ENCODE peak calls at places on chromosomes 2 and 18, in nine cellular contexts. One of them, this sample, is unnamed.
A peak's percentile ranks its signal among the peaks of the same experiment; 100 is the strongest.

GRCh38 chr2:203035879-203036470 is 21.3 kb downstream of the NBEAL1 start:
- DNase-seq in fibroblast of pulmonary artery: no peak
- DNase-seq in BJ: no peak
- DNase-seq in psoas muscle: no peak
- DNase-seq in colonic mucosa: no peak
- DNase-seq in dorsolateral prefrontal cortex: no peak
- DNase-seq in CD8-positive, alpha-beta T cell: no peak
- DNase-seq in heart left ventricle: no peak
- DNase-seq in ovary: no peak
- DNase-seq in this sample: no peak

GRCh38 chr18:64037812-64038414 is 68.0 kb downstream of the SERPINB8 start:
- DNase-seq in psoas muscle: no peak
- DNase-seq in dorsolateral prefrontal cortex: no peak
- DNase-seq in ovary: no peak
- DNase-seq in BJ: no peak
- DNase-seq in fibroblast of pulmonary artery: peak; percentile 36
- DNase-seq in CD8-positive, alpha-beta T cell: no peak
- DNase-seq in colonic mucosa: no peak
- DNase-seq in heart left ventricle: no peak
- DNase-seq in this sample: no peak

GRCh38 chr2:30756051-30756719 is 51.1 kb downstream of the CAPN13 start:
- DNase-seq in dorsolateral prefrontal cortex: no peak
- DNase-seq in heart left ventricle: no peak
- DNase-seq in BJ: peak; percentile 20
- DNase-seq in ovary: no peak
- DNase-seq in colonic mucosa: no peak
- DNase-seq in CD8-positive, alpha-beta T cell: no peak
- DNase-seq in psoas muscle: no peak
- DNase-seq in fibroblast of pulmonary artery: no peak
- DNase-seq in this sample: no peak

GRCh38 chr18:28032177-28032576 is 144.8 kb downstream of the CDH2 start:
- DNase-seq in heart left ventricle: no peak
- DNase-seq in psoas muscle: no peak
- DNase-seq in ovary: no peak
- DNase-seq in CD8-positive, alpha-beta T cell: no peak
- DNase-seq in fibroblast of pulmonary artery: no peak
- DNase-seq in BJ: no peak
- DNase-seq in dorsolateral prefrontal cortex: no peak
- DNase-seq in colonic mucosa: no peak
- DNase-seq in this sample: no peak

GRCh38 chr18:8699948-8700347 is 5.4 kb upstream of the MTCL1 start:
- DNase-seq in psoas muscle: no peak
- DNase-seq in heart left ventricle: no peak
- DNase-seq in CD8-positive, alpha-beta T cell: no peak
- DNase-seq in dorsolateral prefrontal cortex: no peak
- DNase-seq in colonic mucosa: no peak
- DNase-seq in ovary: no peak
- DNase-seq in BJ: no peak
- DNase-seq in fibroblast of pulmonary artery: no peak
- DNase-seq in this sample: no peak

GRCh38 chr2:46334389-46335345 is 37.5 kb downstream of the EPAS1 start:
- DNase-seq in dorsolateral prefrontal cortex: no peak
- DNase-seq in colonic mucosa: no peak
- DNase-seq in heart left ventricle: no peak
- DNase-seq in CD8-positive, alpha-beta T cell: no peak
- DNase-seq in BJ: peak; percentile 95
- DNase-seq in fibroblast of pulmonary artery: peak; percentile 92
- DNase-seq in ovary: no peak
- DNase-seq in psoas muscle: no peak
- DNase-seq in this sample: no peak

GRCh38 chr2:233966388-233966787 is 49.2 kb downstream of the TRPM8 start:
- DNase-seq in CD8-positive, alpha-beta T cell: no peak
- DNase-seq in fibroblast of pulmonary artery: no peak
- DNase-seq in dorsolateral prefrontal cortex: peak; percentile 39
- DNase-seq in BJ: no peak
- DNase-seq in colonic mucosa: no peak
- DNase-seq in ovary: no peak
- DNase-seq in heart left ventricle: no peak
- DNase-seq in psoas muscle: no peak
- DNase-seq in this sample: no peak

GRCh38 chr18:43396266-43396665 is 119.0 kb upstream of the SYT4 start:
- DNase-seq in heart left ventricle: no peak
- DNase-seq in fibroblast of pulmonary artery: peak; percentile 35
- DNase-seq in CD8-positive, alpha-beta T cell: no peak
- DNase-seq in dorsolateral prefrontal cortex: no peak
- DNase-seq in BJ: no peak
- DNase-seq in colonic mucosa: no peak
- DNase-seq in psoas muscle: no peak
- DNase-seq in ovary: no peak
- DNase-seq in this sample: no peak

GRCh38 chr2:168731550-168732128 is 70.8 kb upstream of the NOSTRIN start:
- DNase-seq in dorsolateral prefrontal cortex: no peak
- DNase-seq in ovary: no peak
- DNase-seq in psoas muscle: no peak
- DNase-seq in BJ: no peak
- DNase-seq in fibroblast of pulmonary artery: no peak
- DNase-seq in heart left ventricle: no peak
- DNase-seq in CD8-positive, alpha-beta T cell: no peak
- DNase-seq in colonic mucosa: no peak
- DNase-seq in this sample: no peak

GRCh38 chr2:190527214-190527613 is 7.3 kb downstream of the NEMP2 start:
- DNase-seq in CD8-positive, alpha-beta T cell: no peak
- DNase-seq in dorsolateral prefrontal cortex: no peak
- DNase-seq in heart left ventricle: no peak
- DNase-seq in ovary: no peak
- DNase-seq in fibroblast of pulmonary artery: no peak
- DNase-seq in BJ: no peak
- DNase-seq in psoas muscle: no peak
- DNase-seq in colonic mucosa: no peak
- DNase-seq in this sample: no peak

GRCh38 chr2:234661146-234661545 is 164.3 kb upstream of the ARL4C start:
- DNase-seq in heart left ventricle: no peak
- DNase-seq in psoas muscle: no peak
- DNase-seq in ovary: no peak
- DNase-seq in dorsolateral prefrontal cortex: no peak
- DNase-seq in colonic mucosa: no peak
- DNase-seq in CD8-positive, alpha-beta T cell: no peak
- DNase-seq in BJ: no peak
- DNase-seq in fibroblast of pulmonary artery: no peak
- DNase-seq in this sample: peak; percentile 25

GRCh38 chr2:183359867-183360266 is 235.6 kb downstream of the NUP35 start:
- DNase-seq in fibroblast of pulmonary artery: peak; percentile 40
- DNase-seq in dorsolateral prefrontal cortex: no peak
- DNase-seq in psoas muscle: no peak
- DNase-seq in heart left ventricle: no peak
- DNase-seq in CD8-positive, alpha-beta T cell: no peak
- DNase-seq in BJ: no peak
- DNase-seq in ovary: no peak
- DNase-seq in colonic mucosa: no peak
- DNase-seq in this sample: no peak

GRCh38 chr2:157593411-157593810 is 35.3 kb downstream of the ACVR1C start:
- DNase-seq in ovary: no peak
- DNase-seq in BJ: no peak
- DNase-seq in colonic mucosa: no peak
- DNase-seq in dorsolateral prefrontal cortex: no peak
- DNase-seq in heart left ventricle: no peak
- DNase-seq in fibroblast of pulmonary artery: no peak
- DNase-seq in psoas muscle: no peak
- DNase-seq in CD8-positive, alpha-beta T cell: no peak
- DNase-seq in this sample: no peak

GRCh38 chr2:157596992-157597681 is 31.5 kb downstream of the ACVR1C start:
- DNase-seq in dorsolateral prefrontal cortex: peak; percentile 22
- DNase-seq in heart left ventricle: no peak
- DNase-seq in colonic mucosa: no peak
- DNase-seq in fibroblast of pulmonary artery: peak; percentile 20
- DNase-seq in ovary: peak; percentile 57
- DNase-seq in psoas muscle: no peak
- DNase-seq in CD8-positive, alpha-beta T cell: peak; percentile 62
- DNase-seq in BJ: no peak
- DNase-seq in this sample: no peak

GRCh38 chr2:157587576-157587975 is 41.1 kb downstream of the ACVR1C start:
- DNase-seq in psoas muscle: no peak
- DNase-seq in fibroblast of pulmonary artery: no peak
- DNase-seq in CD8-positive, alpha-beta T cell: no peak
- DNase-seq in dorsolateral prefrontal cortex: no peak
- DNase-seq in BJ: no peak
- DNase-seq in ovary: no peak
- DNase-seq in colonic mucosa: no peak
- DNase-seq in heart left ventricle: no peak
- DNase-seq in this sample: no peak

GRCh38 chr2:157592374-157592773 is 36.3 kb downstream of the ACVR1C start:
- DNase-seq in psoas muscle: no peak
- DNase-seq in colonic mucosa: no peak
- DNase-seq in dorsolateral prefrontal cortex: no peak
- DNase-seq in BJ: no peak
- DNase-seq in ovary: no peak
- DNase-seq in fibroblast of pulmonary artery: no peak
- DNase-seq in CD8-positive, alpha-beta T cell: no peak
- DNase-seq in heart left ventricle: no peak
- DNase-seq in this sample: no peak

DNA sequence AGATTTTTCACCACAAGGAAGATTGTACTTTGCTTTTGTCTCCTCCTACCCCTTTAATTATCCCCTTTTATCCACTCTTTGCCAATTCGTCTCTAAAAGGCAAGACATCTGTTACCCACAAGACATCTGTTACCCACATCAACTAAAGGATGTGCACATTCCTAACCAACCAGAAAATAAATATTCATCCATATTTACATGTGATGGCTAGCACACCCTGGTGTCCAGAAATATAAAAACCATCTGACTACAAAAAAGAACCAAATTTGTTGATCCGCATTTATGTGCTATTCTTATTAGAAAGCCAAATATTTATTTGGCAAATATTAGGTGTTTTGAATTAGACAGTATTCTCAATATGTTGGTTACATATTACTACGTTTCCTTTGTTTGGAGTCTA is 35.7 kb downstream of the ACVR1C start:
- DNase-seq in psoas muscle: no peak
- DNase-seq in CD8-positive, alpha-beta T cell: no peak
- DNase-seq in BJ: peak; percentile 0
- DNase-seq in ovary: no peak
- DNase-seq in dorsolateral prefrontal cortex: no peak
- DNase-seq in colonic mucosa: no peak
- DNase-seq in fibroblast of pulmonary artery: peak; percentile 29
- DNase-seq in heart left ventricle: no peak
- DNase-seq in this sample: no peak
- TF ChIP-seq CTCF in psoas muscle: no peak
- TF ChIP-seq CTCF in CD8-positive, alpha-beta T cell: no peak
- TF ChIP-seq CTCF in BJ: no peak
- TF ChIP-seq CTCF in ovary: no peak
- TF ChIP-seq CTCF in dorsolateral prefrontal cortex: peak; percentile 64
- TF ChIP-seq CTCF in colonic mucosa: no peak
- TF ChIP-seq CTCF in fibroblast of pulmonary artery: peak; percentile 30
- TF ChIP-seq CTCF in heart left ventricle: peak; percentile 23
- TF ChIP-seq CTCF in this sample: peak; percentile 55

GRCh38 chr2:54772531-54772930 is 49.1 kb downstream of the EML6 start:
- DNase-seq in dorsolateral prefrontal cortex: no peak
- DNase-seq in ovary: no peak
- DNase-seq in fibroblast of pulmonary artery: peak; percentile 6
- DNase-seq in CD8-positive, alpha-beta T cell: no peak
- DNase-seq in heart left ventricle: no peak
- DNase-seq in psoas muscle: no peak
- DNase-seq in colonic mucosa: no peak
- DNase-seq in BJ: no peak
- DNase-seq in this sample: no peak

GRCh38 chr2:54775710-54776109 is 52.2 kb downstream of the EML6 start:
- DNase-seq in heart left ventricle: no peak
- DNase-seq in fibroblast of pulmonary artery: peak; percentile 11
- DNase-seq in dorsolateral prefrontal cortex: no peak
- DNase-seq in BJ: no peak
- DNase-seq in ovary: no peak
- DNase-seq in psoas muscle: no peak
- DNase-seq in CD8-positive, alpha-beta T cell: no peak
- DNase-seq in colonic mucosa: no peak
- DNase-seq in this sample: no peak

GRCh38 chr2:54773233-54773632 is 49.8 kb downstream of the EML6 start:
- DNase-seq in dorsolateral prefrontal cortex: no peak
- DNase-seq in ovary: no peak
- DNase-seq in fibroblast of pulmonary artery: no peak
- DNase-seq in CD8-positive, alpha-beta T cell: no peak
- DNase-seq in BJ: no peak
- DNase-seq in colonic mucosa: no peak
- DNase-seq in psoas muscle: no peak
- DNase-seq in heart left ventricle: no peak
- DNase-seq in this sample: no peak

GRCh38 chr2:54772110-54772509 is 48.6 kb downstream of the EML6 start:
- DNase-seq in colonic mucosa: no peak
- DNase-seq in CD8-positive, alpha-beta T cell: no peak
- DNase-seq in fibroblast of pulmonary artery: peak; percentile 61
- DNase-seq in ovary: no peak
- DNase-seq in psoas muscle: no peak
- DNase-seq in heart left ventricle: no peak
- DNase-seq in dorsolateral prefrontal cortex: no peak
- DNase-seq in BJ: no peak
- DNase-seq in this sample: no peak

DNA sequence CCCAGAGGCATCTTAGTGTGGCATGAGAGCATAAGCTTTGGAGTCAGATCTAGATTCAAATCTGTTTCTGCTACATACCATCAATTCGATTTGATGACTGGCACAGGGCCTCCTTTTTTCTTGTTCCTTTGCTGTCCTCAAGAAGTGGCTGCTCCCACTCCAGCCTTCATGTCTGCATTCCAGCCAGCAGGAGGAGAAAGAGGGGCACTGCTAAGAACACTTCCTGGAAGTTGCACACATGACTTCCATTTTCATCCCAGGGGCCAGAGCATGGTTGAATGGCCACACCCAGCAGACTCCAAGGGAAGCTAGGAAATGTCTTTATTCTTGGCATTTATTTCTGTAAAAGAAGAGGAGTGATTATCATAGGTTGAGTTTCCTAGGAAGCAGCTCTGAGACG is 50.4 kb downstream of the EML6 start:
- DNase-seq in heart left ventricle: no peak
- DNase-seq in fibroblast of pulmonary artery: peak; percentile 17
- DNase-seq in psoas muscle: no peak
- DNase-seq in dorsolateral prefrontal cortex: no peak
- DNase-seq in BJ: no peak
- DNase-seq in CD8-positive, alpha-beta T cell: no peak
- DNase-seq in colonic mucosa: no peak
- DNase-seq in ovary: no peak
- DNase-seq in this sample: no peak
- TF ChIP-seq CTCF in heart left ventricle: no peak
- TF ChIP-seq CTCF in fibroblast of pulmonary artery: peak; percentile 26
- TF ChIP-seq CTCF in psoas muscle: no peak
- TF ChIP-seq CTCF in dorsolateral prefrontal cortex: no peak
- TF ChIP-seq CTCF in BJ: no peak
- TF ChIP-seq CTCF in CD8-positive, alpha-beta T cell: no peak
- TF ChIP-seq CTCF in colonic mucosa: no peak
- TF ChIP-seq CTCF in ovary: no peak
- TF ChIP-seq CTCF in this sample: peak; percentile 31

GRCh38 chr2:120436885-120437603 is 91.1 kb downstream of the INHBB start:
- DNase-seq in colonic mucosa: peak; percentile 39
- DNase-seq in heart left ventricle: no peak
- DNase-seq in fibroblast of pulmonary artery: peak; percentile 25
- DNase-seq in psoas muscle: no peak
- DNase-seq in BJ: no peak
- DNase-seq in dorsolateral prefrontal cortex: peak; percentile 0
- DNase-seq in CD8-positive, alpha-beta T cell: no peak
- DNase-seq in ovary: no peak
- DNase-seq in this sample: no peak
- TF ChIP-seq CTCF in colonic mucosa: no peak
- TF ChIP-seq CTCF in heart left ventricle: no peak
- TF ChIP-seq CTCF in fibroblast of pulmonary artery: peak; percentile 38
- TF ChIP-seq CTCF in psoas muscle: peak; percentile 26
- TF ChIP-seq CTCF in BJ: peak; percentile 56
- TF ChIP-seq CTCF in dorsolateral prefrontal cortex: peak; percentile 30
- TF ChIP-seq CTCF in CD8-positive, alpha-beta T cell: no peak
- TF ChIP-seq CTCF in ovary: no peak
- TF ChIP-seq CTCF in this sample: peak; percentile 33

GRCh38 chr2:189149981-189150380 is 29.6 kb downstream of the COL5A2 start:
- DNase-seq in BJ: peak; percentile 75
- DNase-seq in dorsolateral prefrontal cortex: no peak
- DNase-seq in ovary: no peak
- DNase-seq in heart left ventricle: no peak
- DNase-seq in fibroblast of pulmonary artery: peak; percentile 57
- DNase-seq in CD8-positive, alpha-beta T cell: no peak
- DNase-seq in psoas muscle: no peak
- DNase-seq in colonic mucosa: no peak
- DNase-seq in this sample: no peak
- TF ChIP-seq CTCF in BJ: no peak
- TF ChIP-seq CTCF in dorsolateral prefrontal cortex: no peak
- TF ChIP-seq CTCF in ovary: no peak
- TF ChIP-seq CTCF in heart left ventricle: no peak
- TF ChIP-seq CTCF in fibroblast of pulmonary artery: no peak
- TF ChIP-seq CTCF in CD8-positive, alpha-beta T cell: no peak
- TF ChIP-seq CTCF in psoas muscle: no peak
- TF ChIP-seq CTCF in colonic mucosa: no peak
- TF ChIP-seq CTCF in this sample: no peak